ENCODE peak calls at places on chromosome 11, in six cellular contexts. O, I, R, Z, E and F are unnamed samples.

GRCh38 chr11:45538363-45538762 is 127.1 kb downstream of the CHST1 start:
- DNase-seq in R (no peak), I (no peak), Z (no peak), E (no peak), O (no peak), F (no peak)

GRCh38 chr11:19845633-19846032 is 133.0 kb downstream of the NAV2 start:
- DNase-seq in R (no peak), E (no peak), Z (no peak), I (no peak), O (no peak), F (no peak)

GRCh38 chr11:19713221-19714092 is 820 bp downstream of the NAV2 start:
- DNase-seq in O (no peak), I (peak), R (no peak), Z (no peak), E (peak), F (no peak)

GRCh38 chr11:90204832-90205646 is 17.8 kb downstream of the CHORDC1 start:
- DNase-seq in R (peak), Z (no peak), E (no peak), O (no peak), I (peak), F (peak)

GRCh38 chr11:76270387-76270786 is 64.1 kb upstream of the WNT11 start:
- DNase-seq in E (no peak), R (no peak), Z (no peak), O (peak), I (no peak), F (no peak)

GRCh38 chr11:126212089-126212660 is 593 bp downstream of the FAM118B start:
- DNase-seq in O (no peak), R (peak), I (peak), Z (no peak), E (no peak), F (no peak)

GRCh38 chr11:61021661-61022212 is 50.3 kb downstream of the CD6 start:
- DNase-seq in Z (no peak), E (no peak), O (no peak), I (no peak), R (no peak), F (no peak)

GRCh38 chr11:8785457-8785856 is 102.9 kb downstream of the RPL27A start:
- DNase-seq in I (no peak), Z (no peak), O (no peak), E (no peak), R (no peak), F (no peak)

GRCh38 chr11:10233581-10233980 is 60.4 kb downstream of the SBF2 start:
- DNase-seq in I (no peak), E (no peak), Z (no peak), O (no peak), R (peak), F (no peak)

GRCh38 chr11:94493146-94493442 is 550 bp downstream of the MRE11 start:
- DNase-seq in I (no peak), E (no peak), R (no peak), O (no peak), Z (no peak), F (no peak)

GRCh38 chr11:117794144-117794543 is 2.9 kb downstream of the DSCAML1 start:
- DNase-seq in I (no peak), Z (no peak), R (no peak), O (no peak), E (no peak), F (no peak)